ENCODE peak calls at places on chromosomes 13 and 19, in seven cellular contexts. I, X, P, W, M, H and J are unnamed samples.

GRCh38 chr13:40252241-40252640 is 414.2 kb downstream of the FOXO1 start:
- DNase-seq in I (no peak), X (no peak), P (no peak), W (no peak), M (no peak), H (no peak), J (no peak)

GRCh38 chr13:36090592-36090991 is 40.6 kb downstream of the DCLK1 start:
- DNase-seq in I (no peak), X (no peak), P (no peak), W (no peak), M (no peak), H (no peak), J (peak)

GRCh38 chr19:54030895-54031586 is 32.7 kb downstream of the VSTM1 start:
- DNase-seq in I (peak), X (no peak), P (no peak), W (no peak), M (no peak), H (no peak), J (peak)

GRCh38 chr19:43465468-43466120 is at the start of gene LYPD3:
- DNase-seq in I (peak), X (no peak), P (peak), W (peak), M (peak), H (peak), J (peak)

GRCh38 chr19:28435551-28436261 is 777.2 kb downstream of the UQCRFS1 start:
- DNase-seq in I (no peak), X (no peak), P (no peak), W (no peak), M (no peak), H (no peak), J (no peak)

GRCh38 chr13:70613295-70613694 is 505.0 kb upstream of the KLHL1 start:
- DNase-seq in I (no peak), X (no peak), P (no peak), W (peak), M (no peak), H (no peak), J (no peak)

GRCh38 chr19:51479531-51480331 is 1.4 kb downstream of the CEACAM18 start:
- DNase-seq in I (no peak), X (no peak), P (no peak), W (no peak), M (no peak), H (no peak), J (no peak)

GRCh38 chr19:13953021-13953531 is 767 bp downstream of the DCAF15 start:
- DNase-seq in I (peak), X (no peak), P (peak), W (peak), M (no peak), H (no peak), J (peak)

GRCh38 chr13:43661321-43661720 is 125.5 kb downstream of the ENOX1 start:
- DNase-seq in I (no peak), X (no peak), P (no peak), W (no peak), M (no peak), H (no peak), J (no peak)

GRCh38 chr19:35045667-35046300 is 4.3 kb downstream of the HPN start:
- DNase-seq in I (peak), X (no peak), P (peak), W (peak), M (no peak), H (no peak), J (peak)

GRCh38 chr13:87671031-87671823 is at the start of gene SLITRK5:
- DNase-seq in I (peak), X (peak), P (peak), W (peak), M (peak), H (peak), J (peak)

GRCh38 chr13:99614465-99614885 is 113.2 kb downstream of the TM9SF2 start:
- DNase-seq in I (no peak), X (no peak), P (peak), W (no peak), M (no peak), H (no peak), J (peak)

GRCh38 chr19:510606-511100 is 3.4 kb downstream of the TPGS1 start:
- DNase-seq in I (peak), X (peak), P (peak), W (peak), M (peak), H (peak), J (peak)

GRCh38 chr13:97117388-97117910 is 104.7 kb upstream of the MBNL2 start:
- DNase-seq in I (no peak), X (no peak), P (no peak), W (no peak), M (no peak), H (no peak), J (peak)

GRCh38 chr13:29532136-29532535 is 63.4 kb downstream of the SLC7A1 start:
- DNase-seq in I (no peak), X (no peak), P (no peak), W (no peak), M (no peak), H (peak), J (no peak)
- H2AK5ac ChIP-seq in I (no peak), X (no peak), P (no peak), W (no peak), M (no peak), H (no peak), J (no peak)

DNA sequence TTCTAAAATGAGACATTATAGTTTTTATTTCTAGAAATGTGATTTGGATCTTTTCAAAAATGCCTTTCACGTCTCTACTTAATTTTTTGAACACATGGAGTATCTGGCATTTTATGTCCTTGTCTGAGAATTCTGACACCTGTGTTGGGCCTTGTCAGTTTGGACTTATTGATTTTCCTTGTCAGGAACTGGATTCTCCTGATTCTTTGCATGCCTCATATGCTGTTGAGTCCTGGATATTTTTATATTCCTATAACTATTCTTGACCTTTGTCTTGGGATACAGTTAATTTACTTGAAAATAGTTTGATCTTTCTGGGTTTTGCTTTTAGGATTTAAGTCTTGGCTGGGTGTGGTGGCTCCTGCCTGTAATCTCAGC is 10.3 kb downstream of the ADPRHL1 start:
- DNase-seq in I (no peak), X (no peak), P (no peak), W (no peak), M (no peak), H (no peak), J (no peak)
- H3K23ac ChIP-seq in I (no peak), X (no peak), P (no peak), W (no peak), M (no peak), H (no peak), J (no peak)

GRCh38 chr13:24742294-24742693 is 21.7 kb upstream of the RNF17 start:
- DNase-seq in I (no peak), X (peak), P (peak), W (no peak), M (no peak), H (no peak), J (peak)

GRCh38 chr13:24742986-24743385 is 21.0 kb upstream of the RNF17 start:
- DNase-seq in I (no peak), X (no peak), P (no peak), W (no peak), M (no peak), H (no peak), J (no peak)

GRCh38 chr13:24745516-24745860 is 18.5 kb upstream of the RNF17 start:
- DNase-seq in I (no peak), X (no peak), P (no peak), W (no peak), M (peak), H (no peak), J (no peak)

GRCh38 chr13:24745861-24746617 is 17.9 kb upstream of the RNF17 start:
- DNase-seq in I (no peak), X (peak), P (no peak), W (no peak), M (peak), H (no peak), J (peak)

GRCh38 chr13:24744247-24744646 is 19.7 kb upstream of the RNF17 start:
- DNase-seq in I (no peak), X (no peak), P (no peak), W (no peak), M (no peak), H (no peak), J (no peak)
- H2AK5ac ChIP-seq in I (no peak), X (peak), P (no peak), W (no peak), M (no peak), H (no peak), J (no peak)

GRCh38 chr13:109369357-109370052 is 416.9 kb downstream of the IRS2 start:
- DNase-seq in I (no peak), X (no peak), P (no peak), W (no peak), M (no peak), H (no peak), J (no peak)

GRCh38 chr13:109372666-109373065 is 413.7 kb downstream of the IRS2 start:
- DNase-seq in I (no peak), X (no peak), P (no peak), W (no peak), M (no peak), H (no peak), J (no peak)

GRCh38 chr13:109371066-109371465 is 415.3 kb downstream of the IRS2 start:
- DNase-seq in I (no peak), X (no peak), P (no peak), W (no peak), M (no peak), H (no peak), J (no peak)

GRCh38 chr13:109368230-109368629 is 418.2 kb downstream of the IRS2 start:
- DNase-seq in I (no peak), X (no peak), P (no peak), W (no peak), M (no peak), H (no peak), J (no peak)

GRCh38 chr13:109370486-109370885 is 415.9 kb downstream of the IRS2 start:
- DNase-seq in I (no peak), X (no peak), P (no peak), W (no peak), M (no peak), H (no peak), J (no peak)
- H3K23ac ChIP-seq in I (no peak), X (no peak), P (no peak), W (no peak), M (no peak), H (no peak), J (no peak)